ENCODE peak calls at places on chromosomes 5 and 9, in six cellular contexts. One of them, this sample, is unnamed. For H3K4me1, the result is how much of the 10 kb centered on the place peaks cover.

GRCh38 chr5:1480806-1481205 is 35.6 kb upstream of the SLC6A3 start:
- DNase-seq in mesenchymal stem cell: no peak
- DNase-seq in H9: no peak
- DNase-seq in H1: no peak
- DNase-seq in mesendoderm: no peak
- DNase-seq in IMR-90: no peak
- DNase-seq in this sample: no peak

GRCh38 chr5:132425009-132425937 is 55.8 kb downstream of the SLC22A5 start:
- DNase-seq in H9: no peak
- DNase-seq in mesendoderm: no peak
- DNase-seq in mesenchymal stem cell: peak
- DNase-seq in H1: no peak
- DNase-seq in IMR-90: peak
- DNase-seq in this sample: no peak

GRCh38 chr9:21029661-21030060 is 1.8 kb downstream of the HACD4 start:
- DNase-seq in H1: no peak
- DNase-seq in mesendoderm: no peak
- DNase-seq in IMR-90: no peak
- DNase-seq in mesenchymal stem cell: no peak
- DNase-seq in H9: no peak
- DNase-seq in this sample: no peak

GRCh38 chr9:113511047-113511521 is 47.6 kb downstream of the RGS3 start:
- DNase-seq in H1: no peak
- DNase-seq in IMR-90: no peak
- DNase-seq in H9: no peak
- DNase-seq in mesenchymal stem cell: no peak
- DNase-seq in mesendoderm: no peak
- DNase-seq in this sample: no peak

GRCh38 chr9:89471390-89471789 is 26.5 kb downstream of the SEMA4D start:
- DNase-seq in IMR-90: no peak
- DNase-seq in mesenchymal stem cell: no peak
- DNase-seq in H1: no peak
- DNase-seq in mesendoderm: no peak
- DNase-seq in H9: no peak
- DNase-seq in this sample: no peak

GRCh38 chr5:124698774-124699173 is 47.7 kb downstream of the ZNF608 start:
- DNase-seq in IMR-90: peak
- DNase-seq in H1: no peak
- DNase-seq in mesendoderm: no peak
- DNase-seq in H9: no peak
- DNase-seq in mesenchymal stem cell: peak
- DNase-seq in this sample: no peak

GRCh38 chr5:1111727-1112289 is at the start of gene SLC12A7:
- DNase-seq in H1: no peak
- DNase-seq in IMR-90: no peak
- DNase-seq in H9: peak
- DNase-seq in mesendoderm: peak
- DNase-seq in mesenchymal stem cell: no peak
- DNase-seq in this sample: peak

GRCh38 chr5:77709993-77710392 is 66.1 kb downstream of the TBCA start:
- DNase-seq in mesenchymal stem cell: no peak
- DNase-seq in H1: no peak
- DNase-seq in mesendoderm: no peak
- DNase-seq in IMR-90: no peak
- DNase-seq in H9: no peak
- DNase-seq in this sample: no peak

GRCh38 chr9:20524776-20525175 is 97.5 kb downstream of the MLLT3 start:
- DNase-seq in IMR-90: no peak
- DNase-seq in H1: peak
- DNase-seq in mesenchymal stem cell: no peak
- DNase-seq in H9: peak
- DNase-seq in mesendoderm: peak
- DNase-seq in this sample: no peak

GRCh38 chr5:50799596-50799995 is 133.2 kb downstream of the PARP8 start:
- DNase-seq in H1: no peak
- DNase-seq in IMR-90: no peak
- DNase-seq in mesendoderm: no peak
- DNase-seq in H9: no peak
- DNase-seq in mesenchymal stem cell: no peak
- DNase-seq in this sample: no peak

GRCh38 chr9:2087500-2088313 is 72.6 kb downstream of the SMARCA2 start:
- DNase-seq in H1: no peak
- DNase-seq in H9: no peak
- DNase-seq in IMR-90: peak
- DNase-seq in mesenchymal stem cell: peak
- DNase-seq in mesendoderm: peak
- DNase-seq in this sample: no peak

GRCh38 chr9:2307480-2307879 is 292.3 kb downstream of the SMARCA2 start:
- DNase-seq in H9: no peak
- DNase-seq in H1: no peak
- DNase-seq in mesenchymal stem cell: peak
- DNase-seq in mesendoderm: peak
- DNase-seq in IMR-90: peak
- DNase-seq in this sample: no peak

GRCh38 chr9:81113408-81114124 is 575.8 kb downstream of the TLE1 start:
- DNase-seq in IMR-90: no peak
- DNase-seq in mesendoderm: no peak
- DNase-seq in H9: no peak
- DNase-seq in mesenchymal stem cell: no peak
- DNase-seq in H1: no peak
- DNase-seq in this sample: no peak

GRCh38 chr5:154411338-154411737 is 34.5 kb upstream of the SAP30L start:
- DNase-seq in mesendoderm: no peak
- DNase-seq in H9: no peak
- DNase-seq in IMR-90: no peak
- DNase-seq in mesenchymal stem cell: no peak
- DNase-seq in H1: no peak
- DNase-seq in this sample: no peak

GRCh38 chr9:89603629-89604462 is 966 bp upstream of the GADD45G start:
- DNase-seq in IMR-90: peak
- DNase-seq in mesenchymal stem cell: peak
- DNase-seq in H1: peak
- DNase-seq in mesendoderm: peak
- DNase-seq in H9: peak
- DNase-seq in this sample: peak

DNA sequence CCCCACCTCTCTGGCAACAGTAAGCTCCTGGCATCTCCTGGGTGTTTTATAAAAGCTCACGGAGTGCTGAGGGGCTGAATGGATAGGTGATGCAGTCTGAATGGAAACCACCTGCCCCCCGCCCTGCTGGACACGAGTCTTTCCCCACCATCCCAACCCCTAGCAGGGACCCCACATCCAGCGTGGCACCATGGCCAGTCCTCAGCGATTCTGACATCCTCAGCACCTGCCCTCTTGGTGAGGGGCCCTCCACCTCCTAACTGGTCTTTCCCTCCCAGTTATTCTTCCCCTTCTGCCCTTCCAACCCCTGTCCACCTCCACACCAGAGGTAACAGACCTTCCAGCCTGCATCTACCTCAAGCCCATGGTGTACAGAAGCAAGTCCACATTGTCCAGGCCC is 38.7 kb upstream of the GABBR2 start:
- DNase-seq in mesendoderm: no peak
- DNase-seq in H9: no peak
- DNase-seq in mesenchymal stem cell: no peak
- DNase-seq in IMR-90: no peak
- DNase-seq in H1: no peak
- DNase-seq in this sample: no peak
- H3K4me1 ChIP-seq in mesendoderm: under half
- H3K4me1 ChIP-seq in H9: under half
- H3K4me1 ChIP-seq in mesenchymal stem cell: under half
- H3K4me1 ChIP-seq in IMR-90: under half
- H3K4me1 ChIP-seq in H1: under half
- H3K4me1 ChIP-seq in this sample: under half

DNA sequence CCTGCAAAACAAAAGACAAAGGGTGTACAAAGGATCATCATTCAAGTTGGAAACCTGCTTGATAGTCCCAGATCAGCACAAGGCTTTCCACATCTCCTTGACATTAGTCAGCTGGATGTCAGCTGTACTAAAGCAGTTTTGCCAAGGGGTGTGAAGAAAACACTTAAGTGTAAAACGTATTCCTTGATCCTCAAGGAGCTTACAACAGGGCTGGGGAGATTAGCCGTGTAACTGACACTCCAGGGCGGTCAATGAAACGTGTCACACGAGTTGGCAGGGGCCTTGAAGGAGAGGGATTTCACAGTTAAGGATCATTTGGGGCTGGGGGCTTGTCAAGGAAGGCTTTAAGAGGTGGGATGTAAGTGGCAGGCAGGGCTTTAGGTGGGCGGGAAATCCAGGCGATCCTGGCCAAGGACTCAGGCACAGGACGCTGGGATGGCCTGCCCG is 421 bp upstream of the CNTLN start:
- DNase-seq in H9: no peak
- DNase-seq in mesendoderm: no peak
- DNase-seq in IMR-90: peak
- DNase-seq in mesenchymal stem cell: peak
- DNase-seq in H1: no peak
- DNase-seq in this sample: no peak
- H3K9ac ChIP-seq in H9: peak
- H3K9ac ChIP-seq in mesendoderm: peak
- H3K9ac ChIP-seq in IMR-90: peak
- H3K9ac ChIP-seq in mesenchymal stem cell: peak
- H3K9ac ChIP-seq in H1: peak
- H3K9ac ChIP-seq in this sample: peak

DNA sequence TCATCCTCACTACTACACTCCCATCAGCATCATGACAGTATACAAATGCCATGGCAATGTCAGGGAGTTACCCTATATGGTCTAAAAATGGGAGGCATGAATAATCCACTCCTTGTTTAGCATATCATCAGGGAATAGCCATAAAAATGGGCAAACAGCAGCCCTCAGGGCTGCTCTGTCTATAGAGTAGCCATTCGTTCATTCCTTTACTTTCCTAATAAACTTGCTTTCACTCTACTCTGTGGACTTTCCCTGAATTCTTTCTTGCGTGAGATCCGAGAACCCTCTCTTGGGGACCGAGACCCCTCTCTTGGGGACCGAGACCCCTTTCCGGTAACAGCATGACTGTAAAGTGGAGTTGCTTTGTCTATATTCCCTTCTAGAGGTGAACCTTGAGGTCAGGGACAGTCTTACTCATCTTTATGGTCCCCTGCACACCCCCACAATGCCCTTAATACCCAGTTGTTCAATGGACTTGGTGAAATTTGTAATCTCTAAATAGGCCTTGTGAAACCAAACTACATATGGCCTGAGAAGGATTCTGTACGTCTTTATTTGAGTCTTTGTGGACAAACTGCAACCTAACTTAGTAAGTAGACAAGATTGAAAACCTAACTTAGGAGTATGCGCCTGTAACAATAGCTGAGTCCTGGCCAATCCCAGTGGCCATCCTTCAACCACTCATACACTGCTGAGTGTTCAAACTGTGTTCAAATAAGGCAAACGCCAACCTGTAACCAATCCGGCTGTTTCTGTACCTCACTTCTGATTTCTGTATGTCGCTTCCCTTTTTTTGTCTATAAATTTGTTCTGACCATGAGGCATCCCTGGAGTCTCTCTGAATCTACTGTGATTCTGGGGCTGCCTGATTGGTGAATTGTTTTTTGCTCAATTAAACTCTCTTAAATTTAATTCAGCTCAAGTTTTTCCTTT is 32.3 kb upstream of the UBTD2 start:
- DNase-seq in mesendoderm: no peak
- DNase-seq in mesenchymal stem cell: no peak
- DNase-seq in IMR-90: no peak
- DNase-seq in H1: no peak
- DNase-seq in H9: no peak
- DNase-seq in this sample: no peak
- H2BK120ac ChIP-seq in mesendoderm: no peak
- H2BK120ac ChIP-seq in mesenchymal stem cell: no peak
- H2BK120ac ChIP-seq in IMR-90: no peak
- H2BK120ac ChIP-seq in H1: no peak
- H2BK120ac ChIP-seq in H9: no peak
- H2BK120ac ChIP-seq in this sample: no peak

GRCh38 chr9:132043708-132044107 is 36.0 kb downstream of the MED27 start:
- DNase-seq in H9: no peak
- DNase-seq in mesendoderm: no peak
- DNase-seq in mesenchymal stem cell: no peak
- DNase-seq in H1: no peak
- DNase-seq in IMR-90: no peak
- DNase-seq in this sample: no peak
- H3K4me1 ChIP-seq in H9: under half
- H3K4me1 ChIP-seq in mesendoderm: under half
- H3K4me1 ChIP-seq in mesenchymal stem cell: under half
- H3K4me1 ChIP-seq in H1: under half
- H3K4me1 ChIP-seq in IMR-90: under half
- H3K4me1 ChIP-seq in this sample: under half

DNA sequence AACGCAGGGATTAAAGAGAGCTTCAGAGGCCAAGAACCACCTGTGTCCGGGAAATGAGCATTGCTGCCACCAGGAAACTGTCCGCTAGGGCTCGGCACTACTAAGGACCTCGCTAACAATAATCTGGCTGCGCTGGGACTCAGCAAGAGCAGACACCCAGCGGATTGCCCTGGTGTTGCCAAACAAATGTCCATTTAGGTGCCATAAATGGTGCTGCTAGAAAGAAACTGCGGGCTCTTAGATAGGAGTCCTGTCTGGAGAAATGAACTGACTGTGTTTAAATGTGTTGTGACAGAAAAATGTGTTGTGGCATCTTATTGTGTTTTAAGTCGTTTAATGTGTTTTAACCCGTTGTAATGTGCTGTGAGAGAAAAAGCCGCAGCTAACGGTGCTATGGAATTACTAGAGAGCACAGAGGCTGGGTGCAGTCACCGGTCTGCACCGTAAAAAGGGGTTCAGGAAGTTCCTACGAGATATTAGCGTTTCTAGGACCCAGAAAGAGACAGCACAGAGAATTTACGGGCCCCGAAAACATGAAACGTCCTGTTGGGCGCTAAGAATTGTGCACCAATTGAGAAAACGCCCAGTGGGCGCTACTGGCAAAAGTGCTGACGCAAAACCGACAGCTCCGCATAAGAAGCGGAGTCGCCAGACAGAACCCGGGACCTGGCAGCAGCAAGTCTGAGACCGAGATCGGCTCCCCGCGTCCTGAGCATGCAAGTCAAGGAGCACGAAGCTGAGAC is 90.6 kb downstream of the ANXA2R start:
- DNase-seq in mesenchymal stem cell: no peak
- DNase-seq in H9: no peak
- DNase-seq in H1: no peak
- DNase-seq in IMR-90: peak
- DNase-seq in mesendoderm: no peak
- DNase-seq in this sample: no peak
- H3K9ac ChIP-seq in mesenchymal stem cell: peak
- H3K9ac ChIP-seq in H9: no peak
- H3K9ac ChIP-seq in H1: no peak
- H3K9ac ChIP-seq in IMR-90: peak
- H3K9ac ChIP-seq in mesendoderm: no peak
- H3K9ac ChIP-seq in this sample: no peak

DNA sequence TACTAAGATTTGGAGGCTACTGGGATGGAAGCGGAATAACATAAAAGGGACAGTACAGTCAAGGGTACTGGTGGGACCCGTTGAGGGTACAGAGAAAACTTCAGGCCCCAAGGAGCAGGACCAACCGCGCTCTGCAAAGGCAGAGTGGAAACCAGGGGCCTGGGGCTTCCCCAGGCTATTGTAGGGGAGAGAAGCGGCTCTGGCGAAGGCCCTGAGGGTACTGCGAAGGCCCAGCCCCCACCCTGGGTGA is 449 bp downstream of the TPM2 start:
- DNase-seq in IMR-90: no peak
- DNase-seq in H9: no peak
- DNase-seq in mesendoderm: no peak
- DNase-seq in H1: no peak
- DNase-seq in mesenchymal stem cell: no peak
- DNase-seq in this sample: no peak
- H2BK120ac ChIP-seq in IMR-90: peak
- H2BK120ac ChIP-seq in H9: no peak
- H2BK120ac ChIP-seq in mesendoderm: no peak
- H2BK120ac ChIP-seq in H1: no peak
- H2BK120ac ChIP-seq in mesenchymal stem cell: peak
- H2BK120ac ChIP-seq in this sample: peak

This sample was measured in neuronal stem cell.